ENCODE peak calls at places on chromosomes 11 and 22, in ten cellular contexts. One of them, this sample, is unnamed.

GRCh38 chr11:12235549-12235944 is 125.2 kb downstream of the MICAL2 start:
- DNase-seq in GM04503: no peak
- DNase-seq in activated naive CD4-positive, alpha-beta T cell treated with anti-CD3 and anti-CD28 coated beads for 36 hours: peak
- DNase-seq in stimulated activated CD4-positive, alpha-beta T cell treated with anti-CD3 and anti-CD28 coated beads, Interleukin-1b, Interleukin-23, amount 100 ng/mL, for 24 hours: no peak
- DNase-seq in DMS 273 treated with DMSO at 0.1 percent for 48 hours: no peak
- DNase-seq in anterior cingulate cortex: no peak
- DNase-seq in cardiac muscle cell: peak
- DNase-seq in body of pancreas: no peak
- DNase-seq in activated CD4-positive, alpha-beta T cell treated with anti-CD3 and anti-CD28 coated beads for 24 hours: no peak
- DNase-seq in activated CD8-positive, alpha-beta T cell treated with anti-CD3 and anti-CD28 coated beads, Interleukin-2, amount 10 ng/mL, durations not matched to agents 7 days and 5 days: peak
- DNase-seq in this sample: no peak

GRCh38 chr11:70471254-70471653 is 72.9 kb downstream of the CTTN start:
- DNase-seq in GM04503: no peak
- DNase-seq in activated naive CD4-positive, alpha-beta T cell treated with anti-CD3 and anti-CD28 coated beads for 36 hours: peak
- DNase-seq in stimulated activated CD4-positive, alpha-beta T cell treated with anti-CD3 and anti-CD28 coated beads, Interleukin-1b, Interleukin-23, amount 100 ng/mL, for 24 hours: no peak
- DNase-seq in DMS 273 treated with DMSO at 0.1 percent for 48 hours: no peak
- DNase-seq in anterior cingulate cortex: no peak
- DNase-seq in cardiac muscle cell: peak
- DNase-seq in body of pancreas: no peak
- DNase-seq in activated CD4-positive, alpha-beta T cell treated with anti-CD3 and anti-CD28 coated beads for 24 hours: no peak
- DNase-seq in activated CD8-positive, alpha-beta T cell treated with anti-CD3 and anti-CD28 coated beads, Interleukin-2, amount 10 ng/mL, durations not matched to agents 7 days and 5 days: peak
- DNase-seq in this sample: no peak

GRCh38 chr11:62548545-62549335 is 2.1 kb upstream of the AHNAK start:
- DNase-seq in GM04503: no peak
- DNase-seq in activated naive CD4-positive, alpha-beta T cell treated with anti-CD3 and anti-CD28 coated beads for 36 hours: no peak
- DNase-seq in stimulated activated CD4-positive, alpha-beta T cell treated with anti-CD3 and anti-CD28 coated beads, Interleukin-1b, Interleukin-23, amount 100 ng/mL, for 24 hours: no peak
- DNase-seq in DMS 273 treated with DMSO at 0.1 percent for 48 hours: no peak
- DNase-seq in anterior cingulate cortex: no peak
- DNase-seq in cardiac muscle cell: peak
- DNase-seq in body of pancreas: peak
- DNase-seq in activated CD4-positive, alpha-beta T cell treated with anti-CD3 and anti-CD28 coated beads for 24 hours: no peak
- DNase-seq in activated CD8-positive, alpha-beta T cell treated with anti-CD3 and anti-CD28 coated beads, Interleukin-2, amount 10 ng/mL, durations not matched to agents 7 days and 5 days: no peak
- DNase-seq in this sample: no peak

GRCh38 chr22:42202669-42203068 is 67.8 kb downstream of the TCF20 start:
- DNase-seq in GM04503: no peak
- DNase-seq in activated naive CD4-positive, alpha-beta T cell treated with anti-CD3 and anti-CD28 coated beads for 36 hours: peak
- DNase-seq in stimulated activated CD4-positive, alpha-beta T cell treated with anti-CD3 and anti-CD28 coated beads, Interleukin-1b, Interleukin-23, amount 100 ng/mL, for 24 hours: no peak
- DNase-seq in DMS 273 treated with DMSO at 0.1 percent for 48 hours: no peak
- DNase-seq in anterior cingulate cortex: no peak
- DNase-seq in cardiac muscle cell: peak
- DNase-seq in body of pancreas: no peak
- DNase-seq in activated CD4-positive, alpha-beta T cell treated with anti-CD3 and anti-CD28 coated beads for 24 hours: peak
- DNase-seq in activated CD8-positive, alpha-beta T cell treated with anti-CD3 and anti-CD28 coated beads, Interleukin-2, amount 10 ng/mL, durations not matched to agents 7 days and 5 days: peak
- DNase-seq in this sample: no peak

GRCh38 chr11:62217191-62217748 is 8.8 kb downstream of the SCGB2A1 start:
- DNase-seq in GM04503: no peak
- DNase-seq in activated naive CD4-positive, alpha-beta T cell treated with anti-CD3 and anti-CD28 coated beads for 36 hours: peak
- DNase-seq in stimulated activated CD4-positive, alpha-beta T cell treated with anti-CD3 and anti-CD28 coated beads, Interleukin-1b, Interleukin-23, amount 100 ng/mL, for 24 hours: no peak
- DNase-seq in DMS 273 treated with DMSO at 0.1 percent for 48 hours: no peak
- DNase-seq in anterior cingulate cortex: no peak
- DNase-seq in cardiac muscle cell: peak
- DNase-seq in body of pancreas: no peak
- DNase-seq in activated CD4-positive, alpha-beta T cell treated with anti-CD3 and anti-CD28 coated beads for 24 hours: no peak
- DNase-seq in activated CD8-positive, alpha-beta T cell treated with anti-CD3 and anti-CD28 coated beads, Interleukin-2, amount 10 ng/mL, durations not matched to agents 7 days and 5 days: no peak
- DNase-seq in this sample: no peak

GRCh38 chr22:37063436-37064420 is 12.2 kb downstream of the KCTD17 start:
- DNase-seq in GM04503: no peak
- DNase-seq in activated naive CD4-positive, alpha-beta T cell treated with anti-CD3 and anti-CD28 coated beads for 36 hours: peak
- DNase-seq in stimulated activated CD4-positive, alpha-beta T cell treated with anti-CD3 and anti-CD28 coated beads, Interleukin-1b, Interleukin-23, amount 100 ng/mL, for 24 hours: no peak
- DNase-seq in DMS 273 treated with DMSO at 0.1 percent for 48 hours: no peak
- DNase-seq in anterior cingulate cortex: no peak
- DNase-seq in cardiac muscle cell: no peak
- DNase-seq in body of pancreas: no peak
- DNase-seq in activated CD4-positive, alpha-beta T cell treated with anti-CD3 and anti-CD28 coated beads for 24 hours: no peak
- DNase-seq in activated CD8-positive, alpha-beta T cell treated with anti-CD3 and anti-CD28 coated beads, Interleukin-2, amount 10 ng/mL, durations not matched to agents 7 days and 5 days: no peak
- DNase-seq in this sample: no peak

GRCh38 chr22:26391623-26392022 is 37.4 kb upstream of the ASPHD2 start:
- DNase-seq in GM04503: no peak
- DNase-seq in activated naive CD4-positive, alpha-beta T cell treated with anti-CD3 and anti-CD28 coated beads for 36 hours: no peak
- DNase-seq in stimulated activated CD4-positive, alpha-beta T cell treated with anti-CD3 and anti-CD28 coated beads, Interleukin-1b, Interleukin-23, amount 100 ng/mL, for 24 hours: no peak
- DNase-seq in DMS 273 treated with DMSO at 0.1 percent for 48 hours: no peak
- DNase-seq in anterior cingulate cortex: no peak
- DNase-seq in cardiac muscle cell: no peak
- DNase-seq in body of pancreas: no peak
- DNase-seq in activated CD4-positive, alpha-beta T cell treated with anti-CD3 and anti-CD28 coated beads for 24 hours: no peak
- DNase-seq in activated CD8-positive, alpha-beta T cell treated with anti-CD3 and anti-CD28 coated beads, Interleukin-2, amount 10 ng/mL, durations not matched to agents 7 days and 5 days: no peak
- DNase-seq in this sample: no peak

GRCh38 chr11:58688779-58689503 is 42.8 kb downstream of the GLYAT start:
- DNase-seq in GM04503: no peak
- DNase-seq in activated naive CD4-positive, alpha-beta T cell treated with anti-CD3 and anti-CD28 coated beads for 36 hours: no peak
- DNase-seq in stimulated activated CD4-positive, alpha-beta T cell treated with anti-CD3 and anti-CD28 coated beads, Interleukin-1b, Interleukin-23, amount 100 ng/mL, for 24 hours: no peak
- DNase-seq in DMS 273 treated with DMSO at 0.1 percent for 48 hours: no peak
- DNase-seq in anterior cingulate cortex: no peak
- DNase-seq in cardiac muscle cell: no peak
- DNase-seq in body of pancreas: no peak
- DNase-seq in activated CD4-positive, alpha-beta T cell treated with anti-CD3 and anti-CD28 coated beads for 24 hours: no peak
- DNase-seq in activated CD8-positive, alpha-beta T cell treated with anti-CD3 and anti-CD28 coated beads, Interleukin-2, amount 10 ng/mL, durations not matched to agents 7 days and 5 days: no peak
- DNase-seq in this sample: no peak

GRCh38 chr22:35206889-35207288 is 50.4 kb upstream of the HMGXB4 start:
- DNase-seq in GM04503: no peak
- DNase-seq in activated naive CD4-positive, alpha-beta T cell treated with anti-CD3 and anti-CD28 coated beads for 36 hours: no peak
- DNase-seq in stimulated activated CD4-positive, alpha-beta T cell treated with anti-CD3 and anti-CD28 coated beads, Interleukin-1b, Interleukin-23, amount 100 ng/mL, for 24 hours: no peak
- DNase-seq in DMS 273 treated with DMSO at 0.1 percent for 48 hours: no peak
- DNase-seq in anterior cingulate cortex: no peak
- DNase-seq in cardiac muscle cell: no peak
- DNase-seq in body of pancreas: no peak
- DNase-seq in activated CD4-positive, alpha-beta T cell treated with anti-CD3 and anti-CD28 coated beads for 24 hours: no peak
- DNase-seq in activated CD8-positive, alpha-beta T cell treated with anti-CD3 and anti-CD28 coated beads, Interleukin-2, amount 10 ng/mL, durations not matched to agents 7 days and 5 days: no peak
- DNase-seq in this sample: no peak

GRCh38 chr22:17368727-17369552 is at the start of gene CECR2:
- DNase-seq in GM04503: no peak
- DNase-seq in activated naive CD4-positive, alpha-beta T cell treated with anti-CD3 and anti-CD28 coated beads for 36 hours: peak
- DNase-seq in stimulated activated CD4-positive, alpha-beta T cell treated with anti-CD3 and anti-CD28 coated beads, Interleukin-1b, Interleukin-23, amount 100 ng/mL, for 24 hours: no peak
- DNase-seq in DMS 273 treated with DMSO at 0.1 percent for 48 hours: peak
- DNase-seq in anterior cingulate cortex: peak
- DNase-seq in cardiac muscle cell: peak
- DNase-seq in body of pancreas: peak
- DNase-seq in activated CD4-positive, alpha-beta T cell treated with anti-CD3 and anti-CD28 coated beads for 24 hours: no peak
- DNase-seq in activated CD8-positive, alpha-beta T cell treated with anti-CD3 and anti-CD28 coated beads, Interleukin-2, amount 10 ng/mL, durations not matched to agents 7 days and 5 days: no peak
- DNase-seq in this sample: no peak

GRCh38 chr22:41429232-41429945 is 17.2 kb downstream of the TOB2 start:
- DNase-seq in GM04503: no peak
- DNase-seq in activated naive CD4-positive, alpha-beta T cell treated with anti-CD3 and anti-CD28 coated beads for 36 hours: no peak
- DNase-seq in stimulated activated CD4-positive, alpha-beta T cell treated with anti-CD3 and anti-CD28 coated beads, Interleukin-1b, Interleukin-23, amount 100 ng/mL, for 24 hours: no peak
- DNase-seq in DMS 273 treated with DMSO at 0.1 percent for 48 hours: no peak
- DNase-seq in anterior cingulate cortex: no peak
- DNase-seq in cardiac muscle cell: no peak
- DNase-seq in body of pancreas: no peak
- DNase-seq in activated CD4-positive, alpha-beta T cell treated with anti-CD3 and anti-CD28 coated beads for 24 hours: no peak
- DNase-seq in activated CD8-positive, alpha-beta T cell treated with anti-CD3 and anti-CD28 coated beads, Interleukin-2, amount 10 ng/mL, durations not matched to agents 7 days and 5 days: no peak
- DNase-seq in this sample: no peak

GRCh38 chr11:75342966-75343870 is 8.2 kb downstream of the ARRB1 start:
- DNase-seq in GM04503: no peak
- DNase-seq in activated naive CD4-positive, alpha-beta T cell treated with anti-CD3 and anti-CD28 coated beads for 36 hours: no peak
- DNase-seq in stimulated activated CD4-positive, alpha-beta T cell treated with anti-CD3 and anti-CD28 coated beads, Interleukin-1b, Interleukin-23, amount 100 ng/mL, for 24 hours: no peak
- DNase-seq in DMS 273 treated with DMSO at 0.1 percent for 48 hours: no peak
- DNase-seq in anterior cingulate cortex: no peak
- DNase-seq in cardiac muscle cell: peak
- DNase-seq in body of pancreas: peak
- DNase-seq in activated CD4-positive, alpha-beta T cell treated with anti-CD3 and anti-CD28 coated beads for 24 hours: no peak
- DNase-seq in activated CD8-positive, alpha-beta T cell treated with anti-CD3 and anti-CD28 coated beads, Interleukin-2, amount 10 ng/mL, durations not matched to agents 7 days and 5 days: no peak
- DNase-seq in this sample: no peak

This sample was measured in HFF-Myc.